ENCODE peak calls at places on chromosomes 12 and 14, in seven cellular contexts. W is body of pancreas, U is tibial nerve, C is OCI-LY7, D is astrocyte, N is aorta, G is GM23338. X is an unnamed sample.

GRCh38 chr12:28899951-28900350 is 249.1 kb upstream of the FAR2 start:
- DNase-seq in W (no peak), U (no peak), C (no peak), D (peak; percentile 99), N (no peak), G (no peak), X (no peak)

GRCh38 chr14:100202712-100203111 is 36.2 kb upstream of the YY1 start:
- DNase-seq in W (no peak), U (no peak), C (no peak), D (no peak), N (no peak), G (no peak), X (no peak)

GRCh38 chr12:50597200-50598195 is 92.7 kb downstream of the DIP2B start:
- DNase-seq in W (peak; percentile 10), U (no peak), C (peak; percentile 19), D (peak; percentile 89), N (no peak), G (no peak), X (no peak)

GRCh38 chr12:130465046-130465445 is 127.4 kb downstream of the PIWIL1 start:
- DNase-seq in W (no peak), U (no peak), C (no peak), D (no peak), N (no peak), G (no peak), X (no peak)

GRCh38 chr12:121958521-121959240 is 40.3 kb downstream of the CFAP251 start:
- DNase-seq in W (no peak), U (no peak), C (no peak), D (peak; percentile 27), N (no peak), G (peak; percentile 56), X (no peak)

GRCh38 chr14:99728981-99729451 is 44.9 kb downstream of the CYP46A1 start:
- DNase-seq in W (no peak), U (no peak), C (no peak), D (no peak), N (peak; percentile 55), G (no peak), X (no peak)

GRCh38 chr14:100065161-100065871 is at the start of gene EVL:
- DNase-seq in W (peak; percentile 59), U (no peak), C (peak; percentile 86), D (no peak), N (no peak), G (no peak), X (peak; percentile 26)

GRCh38 chr12:12927211-12928079 is 24.5 kb downstream of the GPRC5D start:
- DNase-seq in W (peak; percentile 96), U (peak; percentile 36), C (no peak), D (no peak), N (no peak), G (no peak), X (peak; percentile 53)

GRCh38 chr12:130712346-130713065 is 3.6 kb downstream of the RIMBP2 start:
- DNase-seq in W (no peak), U (no peak), C (no peak), D (no peak), N (no peak), G (no peak), X (no peak)

GRCh38 chr14:44962573-44963528 is 861 bp downstream of the TOGARAM1 start:
- DNase-seq in W (peak; percentile 50), U (no peak), C (peak; percentile 65), D (peak; percentile 41), N (peak; percentile 84), G (peak; percentile 53), X (peak; percentile 60)
- H3K4me1 ChIP-seq in W (peaks cover 41% of the 10 kb centered on the region), U (peaks cover 79% of the 10 kb centered on the region), C (peaks cover 22% of the 10 kb centered on the region), D (peaks cover 33% of the 10 kb centered on the region), N (peaks cover 6% of the 10 kb centered on the region), G (peaks cover 25% of the 10 kb centered on the region), X (peaks cover 58% of the 10 kb centered on the region)

GRCh38 chr12:75960954-75961661 is 70.5 kb downstream of the PHLDA1 start:
- DNase-seq in W (no peak), U (no peak), C (peak; percentile 18), D (no peak), N (no peak), G (no peak), X (no peak)

GRCh38 chr12:75961878-75962277 is 69.7 kb downstream of the PHLDA1 start:
- DNase-seq in W (no peak), U (no peak), C (no peak), D (no peak), N (no peak), G (no peak), X (no peak)

GRCh38 chr12:75959060-75959459 is 72.5 kb downstream of the PHLDA1 start:
- DNase-seq in W (no peak), U (no peak), C (no peak), D (no peak), N (no peak), G (peak; percentile 87), X (no peak)

GRCh38 chr12:75960086-75960910 is 71.3 kb downstream of the PHLDA1 start:
- DNase-seq in W (peak; percentile 95), U (no peak), C (peak; percentile 93), D (no peak), N (no peak), G (peak; percentile 89), X (no peak)

GRCh38 chr12:75959506-75959905 is 72.1 kb downstream of the PHLDA1 start:
- DNase-seq in W (no peak), U (no peak), C (peak; percentile 62), D (peak; percentile 33), N (no peak), G (no peak), X (no peak)
- H3K27ac ChIP-seq in W (peak overlapping the region; percentile 85), U (no peak overlapping the region), C (peak overlapping the region; percentile 87), D (no peak overlapping the region), N (no peak overlapping the region), G (peak overlapping the region; percentile 91), X (no peak overlapping the region)

GRCh38 chr14:104148433-104149277 is 10.3 kb downstream of the KIF26A start:
- DNase-seq in W (no peak), U (no peak), C (no peak), D (no peak), N (peak; percentile 67), G (peak; percentile 34), X (peak; percentile 10)
- H3K4me1 ChIP-seq in W (peaks cover 47% of the 10 kb centered on the region), U (peaks cover 24% of the 10 kb centered on the region), C (no peaks in the 10 kb centered on the region), D (peaks cover 4% of the 10 kb centered on the region), N (no peaks in the 10 kb centered on the region), G (peaks cover 21% of the 10 kb centered on the region), X (peaks cover 40% of the 10 kb centered on the region)

GRCh38 chr14:96081224-96081623 is 42.1 kb downstream of the C14orf132 start:
- DNase-seq in W (no peak), U (no peak), C (no peak), D (no peak), N (no peak), G (no peak), X (no peak)
- H3K27ac ChIP-seq in W (no peak overlapping the region), U (no peak overlapping the region), C (no peak overlapping the region), D (no peak overlapping the region), N (no peak overlapping the region), G (no peak overlapping the region), X (no peak overlapping the region)

GRCh38 chr14:21098134-21098891 is at the start of gene ZNF219:
- DNase-seq in W (peak; percentile 62), U (no peak), C (peak; percentile 55), D (peak; percentile 26), N (peak; percentile 87), G (peak; percentile 93), X (peak; percentile 65)
- H3K4me1 ChIP-seq in W (peaks cover 29% of the 10 kb centered on the region), U (peaks cover 67% of the 10 kb centered on the region), C (peaks cover 41% of the 10 kb centered on the region), D (peaks cover 19% of the 10 kb centered on the region), N (no peaks in the 10 kb centered on the region), G (peaks cover 57% of the 10 kb centered on the region), X (peaks cover 50% of the 10 kb centered on the region)

DNA sequence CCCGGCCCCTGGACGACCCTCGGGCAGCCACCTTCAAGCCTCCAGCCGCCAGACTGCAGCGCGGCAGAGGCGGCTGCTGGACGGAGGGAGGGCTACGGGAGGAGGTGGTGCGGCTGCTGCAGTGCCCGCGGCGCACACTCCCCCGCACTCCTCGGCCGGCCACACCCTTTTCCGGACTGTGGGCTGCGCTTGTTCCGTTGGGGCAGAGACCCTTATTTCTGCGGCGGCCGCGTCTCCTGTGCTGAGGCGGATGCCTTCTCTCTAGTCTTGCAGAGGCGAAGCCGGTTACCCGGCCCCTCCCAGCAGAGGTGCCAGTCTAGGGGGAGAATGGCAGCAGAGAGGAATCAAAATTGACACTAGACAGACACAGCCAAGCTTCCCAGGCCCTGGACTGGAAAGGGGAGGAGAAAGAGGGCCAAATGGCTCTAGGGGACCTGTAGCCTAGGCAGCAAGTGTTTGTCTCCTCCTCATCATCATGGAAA is 1.2 kb downstream of the ESYT1 start:
- DNase-seq in W (peak; percentile 66), U (no peak), C (peak; percentile 85), D (peak; percentile 31), N (peak; percentile 92), G (peak; percentile 77), X (peak; percentile 71)
- H3K27ac ChIP-seq in W (peak overlapping the region; percentile 92), U (peak overlapping the region; percentile 86), C (peak overlapping the region; percentile 62), D (peak overlapping the region; percentile 17), N (no peak overlapping the region), G (no peak overlapping the region), X (peak overlapping the region; percentile 36)

GRCh38 chr12:46364777-46365580 is 7.6 kb downstream of the SLC38A2 start:
- DNase-seq in W (peak; percentile 88), U (peak; percentile 36), C (no peak), D (peak; percentile 83), N (no peak), G (no peak), X (no peak)
- H3K4me1 ChIP-seq in W (peaks cover 96% of the 10 kb centered on the region), U (peaks cover 97% of the 10 kb centered on the region), C (peaks cover 10% of the 10 kb centered on the region), D (peaks cover 41% of the 10 kb centered on the region), N (peaks cover 9% of the 10 kb centered on the region), G (peaks cover 17% of the 10 kb centered on the region), X (peaks cover 72% of the 10 kb centered on the region)